ENCODE peak calls at places on chromosomes 12 and 14, in eight cellular contexts. Y is H4; G is CD8-positive, alpha-beta memory T cell; U is left ventricle myocardium superior; H is stimulated activated CD4-positive, alpha-beta T cell treated with anti-CD3 and anti-CD28 coated beads, Interleukin-1b, Interleukin-23, amount 100 ng/mL, for 24 hours; S is OCI-M1; X is activated B cell treated with CpG ODN at 0.5 μM for 24 hours; T is fibroblast of gingiva. K is an unnamed sample.

GRCh38 chr12:83145325-83145724 is 458.6 kb downstream of the TMTC2 start:
- DNase-seq in Y (no peak), G (no peak), U (no peak), H (no peak), S (no peak), X (no peak), T (no peak), K (no peak)

GRCh38 chr12:51906452-51907082 is 737 bp upstream of the ACVRL1 start:
- DNase-seq in Y (no peak), G (no peak), U (peak), H (no peak), S (no peak), X (no peak), T (no peak), K (no peak)

GRCh38 chr12:113524495-113524894 is 52.8 kb upstream of the LHX5 start:
- DNase-seq in Y (no peak), G (no peak), U (no peak), H (no peak), S (peak), X (no peak), T (no peak), K (no peak)

GRCh38 chr14:99548285-99548684 is 55.7 kb downstream of the CCDC85C start:
- DNase-seq in Y (no peak), G (no peak), U (no peak), H (no peak), S (no peak), X (no peak), T (no peak), K (no peak)

GRCh38 chr12:47084172-47084571 is 4.4 kb upstream of the AMIGO2 start:
- DNase-seq in Y (no peak), G (no peak), U (no peak), H (no peak), S (no peak), X (no peak), T (no peak), K (no peak)

GRCh38 chr12:49811136-49811535 is 17.1 kb downstream of the NCKAP5L start:
- DNase-seq in Y (no peak), G (no peak), U (no peak), H (no peak), S (no peak), X (no peak), T (no peak), K (no peak)

GRCh38 chr14:57209561-57209960 is 59.1 kb downstream of the EXOC5 start:
- DNase-seq in Y (no peak), G (no peak), U (no peak), H (no peak), S (no peak), X (no peak), T (peak), K (no peak)

GRCh38 chr12:46499226-46499625 is 126.7 kb upstream of the SLC38A2 start:
- DNase-seq in Y (no peak), G (no peak), U (no peak), H (no peak), S (no peak), X (no peak), T (no peak), K (no peak)

GRCh38 chr12:94145231-94145979 is 3.0 kb upstream of the PLXNC1 start:
- DNase-seq in Y (peak), G (no peak), U (no peak), H (no peak), S (peak), X (no peak), T (peak), K (no peak)

GRCh38 chr12:14825256-14825655 is 11.3 kb upstream of the SMCO3 start:
- DNase-seq in Y (no peak), G (no peak), U (no peak), H (no peak), S (no peak), X (no peak), T (no peak), K (no peak)

GRCh38 chr12:122998316-122998715 is 17.8 kb downstream of the ARL6IP4 start:
- DNase-seq in Y (no peak), G (no peak), U (no peak), H (no peak), S (no peak), X (no peak), T (no peak), K (no peak)

GRCh38 chr14:28608438-28608837 is 158.1 kb upstream of the FOXG1 start:
- DNase-seq in Y (no peak), G (no peak), U (no peak), H (no peak), S (no peak), X (no peak), T (no peak), K (no peak)

GRCh38 chr14:41055589-41055988 is 551.1 kb upstream of the LRFN5 start:
- DNase-seq in Y (no peak), G (no peak), U (no peak), H (no peak), S (no peak), X (no peak), T (no peak), K (no peak)

GRCh38 chr12:89525824-89526770 is at the start of gene POC1B:
- DNase-seq in Y (peak), G (peak), U (peak), H (peak), S (peak), X (peak), T (peak), K (peak)

GRCh38 chr12:121811434-121812319 is 7.9 kb downstream of the SETD1B start:
- DNase-seq in Y (no peak), G (peak), U (peak), H (no peak), S (peak), X (peak), T (peak), K (no peak)

GRCh38 chr12:106508966-106509365 is 73.8 kb upstream of the RFX4 start:
- DNase-seq in Y (no peak), G (no peak), U (no peak), H (no peak), S (no peak), X (no peak), T (peak), K (no peak)

GRCh38 chr12:94954029-94954685 is 49.3 kb downstream of the NDUFA12 start:
- DNase-seq in Y (peak), G (no peak), U (no peak), H (no peak), S (peak), X (no peak), T (peak), K (no peak)

GRCh38 chr12:92602930-92603623 is 99.7 kb upstream of the PLEKHG7 start:
- DNase-seq in Y (no peak), G (no peak), U (no peak), H (no peak), S (no peak), X (no peak), T (no peak), K (no peak)

GRCh38 chr12:116882742-116883141 is 1.5 kb upstream of the HRK start:
- DNase-seq in Y (no peak), G (no peak), U (no peak), H (no peak), S (peak), X (no peak), T (peak), K (no peak)

GRCh38 chr12:56160160-56160763 is 2.1 kb downstream of the MYL6 start:
- DNase-seq in Y (no peak), G (peak), U (peak), H (peak), S (no peak), X (no peak), T (no peak), K (no peak)

GRCh38 chr12:12800406-12801180 is 12.6 kb upstream of the DDX47 start:
- DNase-seq in Y (no peak), G (no peak), U (no peak), H (no peak), S (no peak), X (no peak), T (no peak), K (no peak)

GRCh38 chr12:96104566-96104965 is 69.2 kb upstream of the LTA4H start:
- DNase-seq in Y (no peak), G (no peak), U (no peak), H (no peak), S (no peak), X (no peak), T (no peak), K (no peak)

GRCh38 chr12:106139422-106140141 is 828 bp upstream of the NUAK1 start:
- DNase-seq in Y (peak), G (no peak), U (peak), H (no peak), S (no peak), X (peak), T (peak), K (no peak)

GRCh38 chr14:72828604-72829003 is 65.3 kb downstream of the DPF3 start:
- DNase-seq in Y (no peak), G (no peak), U (peak), H (no peak), S (no peak), X (no peak), T (no peak), K (no peak)

GRCh38 chr14:58133739-58134138 is 18.3 kb downstream of the ARMH4 start:
- DNase-seq in Y (peak), G (no peak), U (no peak), H (no peak), S (no peak), X (no peak), T (no peak), K (no peak)

GRCh38 chr12:22064968-22065367 is 18.9 kb downstream of the CMAS start:
- DNase-seq in Y (no peak), G (no peak), U (no peak), H (no peak), S (no peak), X (no peak), T (no peak), K (no peak)

GRCh38 chr14:36738269-36738668 is 76.6 kb downstream of the PAX9 start:
- DNase-seq in Y (peak), G (no peak), U (no peak), H (no peak), S (no peak), X (no peak), T (no peak), K (no peak)

GRCh38 chr12:82182601-82183000 is 175.6 kb downstream of the CCDC59 start:
- DNase-seq in Y (no peak), G (no peak), U (no peak), H (no peak), S (no peak), X (no peak), T (no peak), K (no peak)

GRCh38 chr14:102663031-102663430 is 70.6 kb downstream of the RCOR1 start:
- DNase-seq in Y (no peak), G (no peak), U (no peak), H (no peak), S (no peak), X (no peak), T (no peak), K (no peak)

GRCh38 chr12:41103614-41104013 is 84.5 kb upstream of the PDZRN4 start:
- DNase-seq in Y (no peak), G (no peak), U (no peak), H (no peak), S (no peak), X (no peak), T (peak), K (no peak)

GRCh38 chr12:113068312-113068935 is 11.9 kb downstream of the DTX1 start:
- DNase-seq in Y (no peak), G (no peak), U (no peak), H (no peak), S (no peak), X (no peak), T (no peak), K (no peak)

GRCh38 chr12:27780612-27781408 is 774 bp upstream of the MANSC4 start:
- DNase-seq in Y (peak), G (no peak), U (no peak), H (no peak), S (no peak), X (no peak), T (peak), K (peak)

GRCh38 chr12:32365473-32366064 is 33.8 kb upstream of the FGD4 start:
- DNase-seq in Y (peak), G (peak), U (no peak), H (no peak), S (peak), X (no peak), T (peak), K (peak)

GRCh38 chr12:12216349-12217017 is 50.4 kb downstream of the LRP6 start:
- DNase-seq in Y (no peak), G (no peak), U (no peak), H (no peak), S (peak), X (no peak), T (no peak), K (no peak)

GRCh38 chr12:57276935-57277563 is 26.1 kb upstream of the STAC3 start:
- DNase-seq in Y (peak), G (no peak), U (no peak), H (no peak), S (peak), X (no peak), T (peak), K (no peak)

GRCh38 chr12:93982847-93983315 is 165.5 kb upstream of the PLXNC1 start:
- DNase-seq in Y (peak), G (no peak), U (no peak), H (no peak), S (no peak), X (no peak), T (peak), K (no peak)